ENCODE peak calls at places on chromosomes 11 and 22, in nine cellular contexts. N is stimulated activated CD8-positive, alpha-beta memory T cell treated with anti-CD3 and anti-CD28 coated beads, Interleukin-4, amount 100 ng/mL, for 24 hours; T is GM10248; W is T-cell; K is DMS153; U is Panc1; B is coronary artery; L is sciatic nerve; C is epithelial cell of prostate. F is an unnamed sample.

GRCh38 chr11:44036811-44037657 is 10.7 kb upstream of the ACCSL start:
- DNase-seq in B (peak), U (peak), K (peak), N (no peak), T (peak), C (peak), L (peak), W (no peak), F (peak)

GRCh38 chr11:64900263-64900678 is 16.7 kb downstream of the ATG2A start:
- DNase-seq in W (peak), N (no peak), T (peak), C (no peak), K (no peak), B (no peak), U (no peak), L (no peak), F (no peak)

GRCh38 chr11:47765086-47765485 is 2.1 kb downstream of the FNBP4 start:
- DNase-seq in T (no peak), L (no peak), U (no peak), C (no peak), W (no peak), B (no peak), N (no peak), K (no peak), F (no peak)

GRCh38 chr22:26479043-26479791 is 4.4 kb downstream of the HPS4 start:
- DNase-seq in L (no peak), B (no peak), T (no peak), K (no peak), W (no peak), C (no peak), N (no peak), U (no peak), F (no peak)

GRCh38 chr22:45784357-45785277 is 113.0 kb downstream of the ATXN10 start:
- DNase-seq in U (no peak), C (no peak), W (no peak), N (no peak), L (no peak), B (no peak), K (no peak), T (peak), F (no peak)

GRCh38 chr11:30855383-30856006 is 269.3 kb upstream of the MPPED2 start:
- DNase-seq in U (peak), L (no peak), W (no peak), B (no peak), C (no peak), K (no peak), N (no peak), T (no peak), F (no peak)

GRCh38 chr11:68454767-68455166 is 5.8 kb upstream of the PPP6R3 start:
- DNase-seq in N (no peak), B (no peak), W (no peak), C (no peak), U (no peak), T (no peak), K (no peak), L (peak), F (no peak)

GRCh38 chr11:128061321-128061871 is 526.0 kb downstream of the ETS1 start:
- DNase-seq in N (no peak), W (no peak), U (no peak), C (no peak), B (no peak), K (peak), T (no peak), L (no peak), F (no peak)

GRCh38 chr11:5289696-5290095 is 12.1 kb downstream of the OR51B4 start:
- DNase-seq in U (no peak), K (no peak), W (no peak), C (no peak), L (no peak), T (no peak), B (no peak), N (no peak), F (no peak)

GRCh38 chr11:128497057-128497957 is 90.1 kb downstream of the ETS1 start:
- DNase-seq in K (peak), U (peak), C (peak), T (peak), W (no peak), B (no peak), L (no peak), N (no peak), F (peak)

GRCh38 chr22:29203456-29203855 is 2.2 kb upstream of the EMID1 start:
- DNase-seq in K (no peak), W (no peak), B (no peak), L (no peak), T (no peak), U (no peak), N (no peak), C (no peak), F (no peak)

GRCh38 chr11:970319-970871 is 44.7 kb downstream of the AP2A2 start:
- DNase-seq in B (peak), U (no peak), T (no peak), N (no peak), K (no peak), W (peak), C (no peak), L (no peak), F (no peak)

GRCh38 chr11:94400839-94401772 is at the start of gene GPR83:
- DNase-seq in U (no peak), K (no peak), L (no peak), T (no peak), C (no peak), W (no peak), B (peak), N (no peak), F (no peak)

GRCh38 chr11:45931739-45932138 is 9.3 kb downstream of the LARGE2 start:
- DNase-seq in B (peak), T (no peak), K (no peak), N (no peak), W (no peak), L (no peak), C (no peak), U (no peak), F (no peak)

GRCh38 chr11:75966546-75967287 is 151.7 kb downstream of the UVRAG start:
- DNase-seq in U (peak), W (no peak), C (no peak), T (peak), B (no peak), K (no peak), N (no peak), L (no peak), F (no peak)

GRCh38 chr22:19344420-19344819 is 52.9 kb upstream of the CLTCL1 start:
- DNase-seq in L (no peak), W (no peak), U (no peak), T (no peak), C (no peak), N (no peak), K (no peak), B (no peak), F (no peak)

GRCh38 chr11:45511566-45511965 is 153.9 kb downstream of the CHST1 start:
- DNase-seq in N (no peak), L (no peak), U (no peak), T (no peak), K (no peak), B (peak), C (no peak), W (no peak), F (no peak)

GRCh38 chr11:8832571-8833260 is 78.3 kb upstream of the AKIP1 start:
- DNase-seq in N (no peak), B (no peak), T (peak), U (no peak), K (peak), L (no peak), W (no peak), C (no peak), F (peak)

GRCh38 chr11:64068705-64069400 is 33.1 kb downstream of the FLRT1 start:
- DNase-seq in U (no peak), N (no peak), B (no peak), L (no peak), T (no peak), K (no peak), C (no peak), W (no peak), F (no peak)

GRCh38 chr11:63918576-63919171 is 1.7 kb upstream of the RCOR2 start:
- DNase-seq in W (no peak), L (no peak), U (no peak), C (no peak), N (no peak), K (no peak), T (no peak), B (no peak), F (no peak)

GRCh38 chr22:30435674-30436126 is 10.1 kb downstream of the MTFP1 start:
- DNase-seq in K (no peak), B (no peak), U (no peak), T (no peak), L (no peak), W (peak), C (no peak), N (peak), F (peak)

GRCh38 chr11:9455722-9456121 is 5.1 kb upstream of the ZNF143 start:
- DNase-seq in N (no peak), K (no peak), B (no peak), W (no peak), U (no peak), T (no peak), C (no peak), L (no peak), F (no peak)

GRCh38 chr22:33051960-33052839 is 6.0 kb downstream of the SYN3 start:
- DNase-seq in U (no peak), T (no peak), N (no peak), B (no peak), K (no peak), L (no peak), C (no peak), W (no peak), F (no peak)

GRCh38 chr11:17277024-17277584 is 565 bp downstream of the NUCB2 start:
- DNase-seq in L (no peak), T (peak), C (no peak), N (no peak), W (no peak), U (no peak), B (peak), K (peak), F (no peak)

GRCh38 chr22:20960609-20961008 is 6.4 kb upstream of the AIFM3 start:
- DNase-seq in C (no peak), K (no peak), B (no peak), W (no peak), L (no peak), T (no peak), U (no peak), N (no peak), F (no peak)

GRCh38 chr11:65382036-65382803 is at the start of gene SLC25A45:
- DNase-seq in L (peak), U (peak), N (peak), B (peak), K (peak), C (peak), T (peak), W (peak), F (peak)

GRCh38 chr22:44735518-44736428 is 16.6 kb upstream of the ARHGAP8 start:
- DNase-seq in L (peak), C (no peak), U (peak), B (no peak), T (peak), N (peak), W (peak), K (no peak), F (peak)

GRCh38 chr11:78742430-78742829 is 167.8 kb upstream of the NARS2 start:
- DNase-seq in L (no peak), W (no peak), U (no peak), K (peak), N (no peak), B (no peak), T (no peak), C (peak), F (no peak)